ENCODE peak calls at places on chromosomes 1 and 21, in six cellular contexts. B, E, O, Y, D and Q are unnamed samples.

GRCh38 chr1:248730507-248731335 is 24.8 kb downstream of the LYPD8 start:
- DNase-seq in E (peak; percentile 68), Y (no peak), D (no peak), B (no peak), O (no peak), Q (no peak)

GRCh38 chr1:104132386-104132973 is 382.8 kb downstream of the AMY1C start:
- DNase-seq in D (peak; percentile 15), O (peak; percentile 0), B (peak; percentile 7), Y (no peak), E (peak; percentile 24), Q (no peak)

GRCh38 chr21:38930838-38931237 is 125.1 kb downstream of the ETS2 start:
- DNase-seq in B (peak; percentile 89), O (no peak), Y (no peak), D (no peak), E (no peak), Q (no peak)

GRCh38 chr1:103529746-103530145 is 4.2 kb downstream of the RNPC3 start:
- DNase-seq in B (no peak), O (peak; percentile 54), E (peak; percentile 7), D (no peak), Y (peak; percentile 91), Q (no peak)

GRCh38 chr21:33657124-33657842 is 15.0 kb downstream of the ITSN1 start:
- DNase-seq in Y (no peak), D (no peak), E (no peak), B (peak; percentile 55), O (no peak), Q (peak; percentile 20)

GRCh38 chr1:157969693-157970485 is 23.6 kb upstream of the KIRREL1 start:
- DNase-seq in Y (peak; percentile 50), B (peak; percentile 91), D (no peak), E (peak; percentile 38), O (peak; percentile 85), Q (peak; percentile 53)

GRCh38 chr1:239243003-239243402 is 143.4 kb upstream of the CHRM3 start:
- DNase-seq in O (no peak), B (no peak), Y (no peak), E (no peak), D (no peak), Q (no peak)

GRCh38 chr1:19831441-19831840 is 16.4 kb upstream of the RNF186 start:
- DNase-seq in O (no peak), Y (no peak), D (no peak), B (no peak), E (no peak), Q (no peak)

GRCh38 chr21:29133796-29134195 is 3.4 kb downstream of the MAP3K7CL start:
- DNase-seq in O (peak; percentile 67), E (no peak), B (no peak), Y (no peak), D (no peak), Q (no peak)

GRCh38 chr1:156194300-156194652 is 372 bp downstream of the SLC25A44 start:
- DNase-seq in D (no peak), E (no peak), B (no peak), O (no peak), Y (no peak), Q (no peak)

GRCh38 chr1:107138166-107138565 is 2.7 kb upstream of the NTNG1 start:
- DNase-seq in Y (no peak), B (no peak), E (no peak), O (peak; percentile 31), D (no peak), Q (no peak)

GRCh38 chr1:156420209-156421061 is 51.4 kb downstream of the RHBG start:
- DNase-seq in E (no peak), Y (no peak), B (no peak), O (no peak), D (no peak), Q (no peak)

GRCh38 chr1:41539416-41539800 is 54.9 kb upstream of the EDN2 start:
- DNase-seq in Y (no peak), B (no peak), D (no peak), E (no peak), O (no peak), Q (peak; percentile 1)

GRCh38 chr1:41536296-41536695 is 51.8 kb upstream of the EDN2 start:
- DNase-seq in E (no peak), B (no peak), D (no peak), Y (no peak), O (no peak), Q (peak; percentile 6)

GRCh38 chr1:41537257-41537656 is 52.8 kb upstream of the EDN2 start:
- DNase-seq in Y (no peak), D (no peak), B (no peak), O (peak; percentile 21), E (no peak), Q (no peak)

GRCh38 chr1:41538741-41539415 is 54.4 kb upstream of the EDN2 start:
- DNase-seq in D (no peak), Y (no peak), O (no peak), E (no peak), B (no peak), Q (peak; percentile 1)

GRCh38 chr1:41537788-41538351 is 53.4 kb upstream of the EDN2 start:
- DNase-seq in E (no peak), Y (peak; percentile 86), B (peak; percentile 80), D (no peak), O (peak; percentile 77), Q (peak; percentile 58)
- TF ChIP-seq CTCF in E (no peak), Y (no peak), B (no peak), D (no peak), O (no peak), Q (no peak)

DNA sequence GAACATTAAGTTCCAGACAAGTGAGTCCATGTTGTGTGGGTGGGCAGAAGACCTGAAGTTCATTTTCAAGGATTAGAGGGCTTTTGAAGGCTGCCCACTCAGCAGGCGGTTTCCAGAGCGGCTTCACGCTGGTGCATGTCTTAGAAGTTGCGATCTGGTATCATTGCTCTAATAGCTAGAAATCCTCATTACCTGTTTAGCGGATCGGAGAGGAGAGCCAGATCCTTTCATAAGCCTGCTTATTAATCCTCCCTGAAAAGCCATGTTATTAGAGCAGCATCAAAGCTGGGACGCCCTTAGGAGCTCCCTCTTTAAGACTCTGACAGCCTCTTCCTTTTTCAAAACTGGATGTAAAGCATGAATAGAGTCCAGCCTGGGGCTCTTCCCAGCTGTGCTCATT is 13.8 kb upstream of the CTSE start:
- DNase-seq in Y (no peak), E (no peak), B (no peak), O (no peak), D (no peak), Q (no peak)
- H3K4me1 ChIP-seq in Y (peaks cover 3% of the 10 kb centered on the region), E (no peaks in the 10 kb centered on the region), B (peaks cover 27% of the 10 kb centered on the region), O (no peaks in the 10 kb centered on the region), D (no peaks in the 10 kb centered on the region), Q (no peaks in the 10 kb centered on the region)

DNA sequence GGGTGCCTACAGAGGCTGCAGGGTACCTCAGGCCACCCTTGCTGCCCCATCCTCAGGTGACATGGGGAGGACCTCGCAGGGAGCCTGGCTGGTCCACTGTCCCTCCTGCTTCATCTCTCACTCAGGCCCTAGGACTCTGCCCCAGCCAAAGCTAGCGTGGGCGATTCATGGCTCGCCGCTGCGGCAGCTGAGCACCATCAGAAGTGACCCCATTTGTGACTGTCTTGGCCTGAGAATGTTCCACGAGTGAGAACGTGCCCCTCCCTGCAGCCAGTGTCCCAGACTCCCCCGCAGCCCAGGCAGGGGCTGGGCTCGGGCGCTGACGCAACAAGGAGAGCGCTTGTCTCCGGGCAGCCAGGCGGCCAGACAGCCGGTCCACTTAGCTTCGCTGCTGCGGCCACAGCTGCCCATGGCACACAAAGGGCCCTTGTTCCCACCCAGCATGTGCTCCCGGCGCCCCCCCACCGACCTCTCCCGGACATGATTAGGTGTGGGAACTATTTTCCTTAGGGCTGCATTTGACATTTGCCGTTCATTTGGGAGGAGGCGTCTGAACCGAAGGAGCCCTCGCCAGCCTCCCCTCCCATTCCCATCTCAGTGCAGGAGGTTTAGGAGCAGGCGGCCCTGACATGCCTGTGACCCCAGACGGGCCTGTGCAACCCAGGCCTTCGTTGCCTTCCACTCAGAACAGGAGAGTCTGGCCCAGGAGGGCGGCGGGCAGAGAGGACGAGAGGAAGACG is 19.3 kb upstream of the POFUT2 start:
- DNase-seq in E (peak; percentile 7), Y (peak; percentile 78), B (peak; percentile 97), O (peak; percentile 92), D (no peak), Q (peak; percentile 62)
- H3K4me3 ChIP-seq in E (no peak overlapping the region), Y (no peak overlapping the region), B (no peak overlapping the region), O (no peak overlapping the region), D (no peak overlapping the region), Q (no peak overlapping the region)

DNA sequence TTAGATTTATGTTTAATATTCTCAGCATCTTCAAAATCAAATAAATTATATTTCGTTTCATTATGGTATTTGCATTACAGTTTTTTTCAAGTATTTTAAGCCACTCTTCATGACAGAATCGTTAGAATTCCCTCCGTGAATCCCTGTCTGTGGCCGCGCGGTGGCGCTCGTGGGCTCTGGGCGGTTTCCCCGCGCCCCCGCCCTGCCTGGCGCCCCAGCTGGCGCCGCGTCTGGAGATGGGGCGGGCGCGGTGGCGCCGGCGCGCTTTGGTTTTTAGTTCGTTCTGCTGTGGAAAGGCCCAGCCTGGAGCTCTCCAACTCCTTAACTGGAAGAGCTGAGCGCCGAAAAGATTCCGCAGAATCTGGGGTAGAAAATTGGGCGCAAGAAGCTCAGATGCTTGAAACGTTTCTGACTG is 25.7 kb downstream of the PRMT2 start:
- DNase-seq in O (peak; percentile 80), D (no peak), E (peak; percentile 70), Y (peak; percentile 57), B (peak; percentile 91), Q (peak; percentile 42)
- TF ChIP-seq CTCF in O (peak; percentile 91), D (peak; percentile 95), E (peak; percentile 66), Y (peak; percentile 66), B (peak; percentile 84), Q (peak; percentile 68)

GRCh38 chr1:12339861-12340557 is 110.2 kb downstream of the VPS13D start:
- DNase-seq in E (no peak), B (peak; percentile 17), D (no peak), O (no peak), Y (no peak), Q (no peak)
- H3K4me1 ChIP-seq in E (peaks cover 11% of the 10 kb centered on the region), B (peaks cover 59% of the 10 kb centered on the region), D (no peaks in the 10 kb centered on the region), O (no peaks in the 10 kb centered on the region), Y (peaks cover 75% of the 10 kb centered on the region), Q (peaks cover 21% of the 10 kb centered on the region)

DNA sequence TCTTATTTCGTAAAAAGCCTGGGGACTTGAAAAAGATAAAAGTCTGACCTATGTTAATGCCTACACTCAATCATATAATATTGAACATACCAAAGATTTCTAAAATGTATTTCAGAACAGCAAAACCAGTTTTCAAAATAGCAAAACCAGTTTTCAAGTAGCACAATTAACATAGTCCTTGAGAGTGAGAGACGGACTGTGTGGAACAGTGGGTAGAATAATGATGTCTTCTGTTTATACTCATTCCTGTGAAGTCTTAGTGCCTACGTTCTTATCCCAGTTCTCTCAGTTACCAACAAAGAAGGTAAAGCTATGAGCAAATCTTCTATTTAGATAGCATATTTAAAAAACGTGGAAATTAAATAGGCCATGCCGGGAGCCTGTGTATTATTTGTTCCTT is 22.2 kb upstream of the RGS2 start:
- DNase-seq in B (no peak), Y (no peak), D (no peak), O (no peak), E (no peak), Q (no peak)
- H3K4me3 ChIP-seq in B (no peak overlapping the region), Y (no peak overlapping the region), D (no peak overlapping the region), O (no peak overlapping the region), E (no peak overlapping the region), Q (no peak overlapping the region)